ENCODE peak calls at places on chromosome 22, in four cellular contexts. U is CD4-positive, CD25-positive, alpha-beta regulatory T cell; T is left lung; P is testis. S is an unnamed sample.
A peak's percentile ranks its signal among the peaks of the same experiment; 100 is the strongest.

GRCh38 chr22:48258841-48259240 is 1496.4 kb downstream of the TBC1D22A start:
- DNase-seq in U (no peak), T (no peak), P (no peak), S (no peak)

GRCh38 chr22:47798229-47798628 is 1035.8 kb downstream of the TBC1D22A start:
- DNase-seq in U (no peak), P (no peak), T (no peak), S (no peak)

GRCh38 chr22:39703890-39704658 is 133.5 kb downstream of the CACNA1I start:
- DNase-seq in T (peak; percentile 49), U (no peak), P (peak; percentile 44), S (no peak)

GRCh38 chr22:45878051-45878764 is 98.8 kb downstream of the WNT7B start:
- DNase-seq in U (no peak), T (peak; percentile 62), P (peak; percentile 9), S (no peak)

GRCh38 chr22:23068832-23069385 is 1.4 kb upstream of the GNAZ start:
- DNase-seq in U (no peak), P (no peak), T (no peak), S (peak; percentile 15)

GRCh38 chr22:24883426-24883825 is 63.1 kb downstream of the LHFPL7 start:
- DNase-seq in T (no peak), P (no peak), U (no peak), S (no peak)

GRCh38 chr22:43992331-43992821 is 31.7 kb upstream of the PARVB start:
- DNase-seq in P (no peak), U (no peak), T (no peak), S (no peak)

GRCh38 chr22:40024201-40025061 is 29.7 kb downstream of the FAM83F start:
- DNase-seq in P (peak; percentile 84), T (peak; percentile 90), U (peak; percentile 29), S (no peak)

GRCh38 chr22:17411213-17411612 is 42.0 kb downstream of the CECR2 start:
- DNase-seq in U (no peak), P (no peak), T (no peak), S (no peak)

GRCh38 chr22:35742342-35743100 is 24.8 kb downstream of the APOL5 start:
- DNase-seq in P (no peak), U (no peak), T (no peak), S (no peak)

GRCh38 chr22:27348634-27349033 is 452.9 kb downstream of the MN1 start:
- DNase-seq in U (no peak), P (no peak), T (no peak), S (no peak)

GRCh38 chr22:40436460-40437431 is 66.4 kb downstream of the SGSM3 start:
- DNase-seq in U (no peak), P (peak; percentile 77), T (peak; percentile 64), S (no peak)

GRCh38 chr22:29093501-29093921 is 20.7 kb downstream of the KREMEN1 start:
- DNase-seq in P (peak; percentile 46), T (no peak), U (no peak), S (no peak)

GRCh38 chr22:40009231-40009769 is 14.5 kb downstream of the FAM83F start:
- DNase-seq in U (no peak), P (no peak), T (no peak), S (no peak)

GRCh38 chr22:24040946-24041345 is 29.8 kb downstream of the CABIN1 start:
- DNase-seq in P (no peak), T (no peak), U (no peak), S (no peak)

GRCh38 chr22:25508761-25509321 is 55.6 kb upstream of the GRK3 start:
- DNase-seq in T (no peak), P (no peak), U (no peak), S (no peak)

GRCh38 chr22:46042786-46043185 is 65.8 kb upstream of the WNT7B start:
- DNase-seq in U (no peak), P (peak; percentile 13), T (no peak), S (peak; percentile 36)

GRCh38 chr22:24502540-24502939 is 7.4 kb downstream of the UPB1 start:
- DNase-seq in U (no peak), P (no peak), T (no peak), S (no peak)

GRCh38 chr22:25645266-25645665 is 80.8 kb downstream of the GRK3 start:
- DNase-seq in P (no peak), T (no peak), U (no peak), S (no peak)

GRCh38 chr22:23818541-23818940 is 20.3 kb downstream of the DERL3 start:
- DNase-seq in P (no peak), T (peak; percentile 2), U (no peak), S (no peak)

GRCh38 chr22:28413612-28414011 is 266.0 kb downstream of the TTC28 start:
- DNase-seq in T (no peak), U (no peak), P (no peak), S (no peak)

GRCh38 chr22:39300198-39300830 is 19.1 kb downstream of the RPL3 start:
- DNase-seq in T (no peak), P (peak; percentile 65), U (no peak), S (no peak)

GRCh38 chr22:24305260-24305692 is 34.6 kb downstream of the SPECC1L start:
- DNase-seq in T (no peak), U (no peak), P (no peak), S (no peak)

DNA sequence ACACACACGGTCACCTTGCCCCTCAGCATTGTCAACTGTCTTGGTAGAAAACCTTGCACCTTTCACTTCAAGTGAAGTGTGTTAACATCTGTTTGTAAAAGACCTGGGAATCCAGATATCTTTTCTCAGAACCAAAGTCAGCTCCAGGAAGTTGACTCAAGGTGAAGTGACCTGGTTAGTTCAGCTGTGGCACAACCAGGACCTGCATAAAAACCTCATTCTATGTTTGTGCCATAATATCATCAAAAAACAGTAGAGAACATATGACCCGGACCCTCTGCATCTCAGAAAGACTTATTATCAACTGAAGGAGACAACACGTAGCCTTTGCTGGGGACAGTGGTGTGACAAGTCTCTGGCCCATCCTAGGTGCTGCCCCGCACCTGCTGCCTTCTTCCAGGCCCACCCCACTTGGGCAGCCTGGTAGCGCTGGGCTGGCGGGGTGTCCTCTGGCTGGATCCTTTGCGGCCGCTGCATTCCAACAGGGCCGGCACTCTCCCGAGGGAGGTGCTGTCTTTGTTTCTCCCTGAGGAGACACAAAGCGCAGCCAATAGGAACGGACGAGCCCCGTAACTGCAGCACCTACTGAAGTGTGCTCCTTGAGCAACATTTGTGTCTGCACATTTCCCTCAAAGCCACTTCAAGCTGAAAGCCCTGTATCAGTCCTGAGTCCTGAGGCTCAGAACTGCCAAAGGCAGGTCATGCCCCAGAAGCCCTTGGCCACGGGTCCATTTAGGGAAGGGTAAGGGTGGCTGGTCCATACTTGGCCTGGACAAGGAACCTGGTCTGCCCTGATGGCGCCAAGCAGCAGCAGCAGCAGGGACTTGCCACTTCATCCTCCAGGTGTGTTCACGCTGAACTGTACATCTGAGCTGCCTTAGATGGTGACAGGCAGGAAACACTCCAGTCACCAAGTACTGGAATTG is 25.2 kb downstream of the LRRC74B start:
- DNase-seq in P (no peak), T (no peak), U (no peak), S (no peak)
- H3K4me1 ChIP-seq in P (no peaks in the 10 kb centered on the region), T (no peaks in the 10 kb centered on the region), U (no peaks in the 10 kb centered on the region), S (no peaks in the 10 kb centered on the region)

DNA sequence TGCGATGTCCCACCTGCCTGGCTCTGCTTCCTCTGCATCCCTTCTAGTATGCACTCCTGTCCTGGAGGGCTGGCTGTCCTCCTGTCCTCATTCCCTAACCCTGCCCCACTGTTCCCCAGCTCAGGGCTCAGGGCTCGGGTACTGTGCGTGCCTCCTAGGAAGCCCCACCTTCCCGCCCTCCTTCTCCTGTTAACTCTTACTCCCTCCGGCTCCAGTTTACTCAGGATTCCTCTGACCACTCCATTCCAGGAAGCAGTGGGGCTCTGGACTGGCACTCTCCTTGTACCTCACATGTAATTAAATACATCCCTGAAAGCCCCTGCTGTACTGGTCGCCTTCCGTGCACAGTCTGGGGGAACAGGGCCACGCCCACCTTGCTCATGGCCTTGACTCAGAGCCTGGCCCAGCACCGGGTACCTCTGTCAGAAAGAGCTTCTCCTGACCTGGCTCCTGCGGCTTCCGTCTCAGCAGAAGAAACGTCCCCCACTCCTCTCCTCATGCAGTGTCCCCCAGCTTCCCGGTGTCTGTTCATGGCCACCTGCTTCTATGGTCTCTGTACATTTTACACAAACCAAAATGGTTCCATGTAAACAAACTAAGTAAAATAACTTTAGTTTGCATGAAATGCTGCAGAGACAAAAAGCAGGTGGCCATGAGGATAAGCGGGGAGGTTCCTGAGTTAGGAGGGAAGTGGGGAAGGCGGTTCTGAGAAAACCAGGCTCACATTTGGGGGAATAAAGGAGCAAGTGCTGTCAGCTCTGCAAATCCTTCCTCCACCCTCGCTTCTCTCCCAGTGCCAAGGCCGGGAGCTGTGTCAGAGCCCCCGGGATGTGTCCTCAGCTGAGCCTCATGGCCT is 445.9 kb downstream of the BRD1 start:
- DNase-seq in T (no peak), U (no peak), P (no peak), S (no peak)
- H3K4me1 ChIP-seq in T (no peaks in the 10 kb centered on the region), U (no peaks in the 10 kb centered on the region), P (no peaks in the 10 kb centered on the region), S (no peaks in the 10 kb centered on the region)

DNA sequence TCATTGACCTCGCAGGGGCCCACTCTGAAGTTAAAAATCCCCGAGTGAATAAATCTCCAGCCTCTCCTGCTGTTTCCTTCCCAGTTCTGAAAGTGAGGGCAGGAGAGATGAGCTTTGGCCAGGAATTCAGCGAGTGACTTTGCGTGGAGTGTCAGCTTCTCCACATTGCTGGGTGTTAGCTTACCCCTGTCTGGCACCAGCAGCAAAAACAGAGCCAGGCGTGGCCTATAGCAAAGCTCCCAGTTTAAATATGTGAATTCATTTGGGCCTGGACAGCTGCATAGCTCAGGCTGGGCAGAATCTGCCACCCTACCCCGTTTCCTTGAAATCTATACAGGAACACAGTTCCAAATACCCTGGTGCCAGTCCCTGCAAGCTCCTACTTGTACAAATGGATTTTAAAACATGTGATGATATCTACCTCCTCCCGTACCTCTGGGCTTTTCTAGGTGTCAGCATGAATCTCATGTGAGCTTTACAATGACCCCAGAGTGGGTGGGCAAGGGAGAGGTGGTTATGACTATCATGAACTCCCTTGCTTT is 25.6 kb downstream of the TIMP3 start:
- DNase-seq in U (no peak), T (no peak), P (no peak), S (no peak)
- H3K4me1 ChIP-seq in U (no peaks in the 10 kb centered on the region), T (peaks cover 73% of the 10 kb centered on the region), P (peaks cover 37% of the 10 kb centered on the region), S (no peaks in the 10 kb centered on the region)

GRCh38 chr22:37310815-37311595 is 28.7 kb downstream of the CYTH4 start:
- DNase-seq in U (no peak), T (peak; percentile 82), P (no peak), S (no peak)

GRCh38 chr22:37312549-37313183 is 30.4 kb downstream of the CYTH4 start:
- DNase-seq in P (no peak), T (peak; percentile 45), U (no peak), S (no peak)

GRCh38 chr22:37314315-37315046 is 32.2 kb downstream of the CYTH4 start:
- DNase-seq in T (peak; percentile 71), U (peak; percentile 14), P (no peak), S (peak; percentile 59)

GRCh38 chr22:37311761-37312312 is 29.5 kb downstream of the CYTH4 start:
- DNase-seq in U (no peak), P (no peak), T (peak; percentile 46), S (no peak)

GRCh38 chr22:37313376-37314314 is 31.3 kb downstream of the CYTH4 start:
- DNase-seq in P (no peak), U (no peak), T (peak; percentile 54), S (no peak)
- H3K4me1 ChIP-seq in P (no peaks in the 10 kb centered on the region), U (peaks cover 55% of the 10 kb centered on the region), T (peaks cover 67% of the 10 kb centered on the region), S (peaks cover 21% of the 10 kb centered on the region)

GRCh38 chr22:50189849-50190181 is 4.1 kb downstream of the TRABD start:
- DNase-seq in U (no peak), P (no peak), T (no peak), S (no peak)
- H3K4me1 ChIP-seq in U (peaks cover 79% of the 10 kb centered on the region), P (peaks cover 35% of the 10 kb centered on the region), T (peaks cover 75% of the 10 kb centered on the region), S (peaks cover 26% of the 10 kb centered on the region)

S was measured in RWPE2.